ENCODE peak calls at places on chromosomes 12 and 14, in seven cellular contexts. J, R, S, G, E, C and I are unnamed samples.

GRCh38 chr12:14643247-14643646 is 53.2 kb downstream of the GUCY2C start:
- DNase-seq in R (no peak), C (no peak), S (no peak), G (no peak), E (no peak), J (no peak), I (no peak)

GRCh38 chr14:70534904-70535303 is at the start of gene ADAM20:
- DNase-seq in J (no peak), R (no peak), S (no peak), G (no peak), E (no peak), C (no peak), I (no peak)

GRCh38 chr12:56358836-56359532 is 923 bp downstream of the STAT2 start:
- DNase-seq in C (peak; percentile 89), J (no peak), E (no peak), S (no peak), R (no peak), G (no peak), I (peak; percentile 82)

GRCh38 chr14:104651876-104652260 is 37.5 kb upstream of the INF2 start:
- DNase-seq in J (no peak), E (no peak), R (no peak), G (no peak), C (no peak), S (no peak), I (no peak)

GRCh38 chr12:27257104-27257848 is 13.2 kb downstream of the STK38L start:
- DNase-seq in S (no peak), J (no peak), C (no peak), G (no peak), R (no peak), E (no peak), I (no peak)

GRCh38 chr12:12986775-12987332 is 13.2 kb downstream of the HEBP1 start:
- DNase-seq in R (no peak), G (no peak), S (no peak), C (no peak), J (no peak), E (no peak), I (no peak)

GRCh38 chr14:65738339-65738738 is 325.8 kb downstream of the FUT8 start:
- DNase-seq in J (no peak), G (no peak), E (no peak), S (no peak), R (no peak), C (no peak), I (no peak)

GRCh38 chr14:22521449-22522239 is 67.4 kb downstream of the DAD1 start:
- DNase-seq in R (no peak), S (no peak), J (no peak), C (no peak), G (no peak), E (no peak), I (no peak)

GRCh38 chr12:49546481-49546880 is 7.7 kb downstream of the KCNH3 start:
- DNase-seq in E (no peak), G (no peak), S (no peak), R (no peak), J (no peak), C (no peak), I (no peak)

GRCh38 chr14:94449930-94450329 is 2.7 kb downstream of the SERPINA11 start:
- DNase-seq in C (no peak), R (no peak), E (no peak), G (no peak), S (no peak), J (no peak), I (no peak)